ENCODE peak calls at places on chromosomes 1 and 21, in four cellular contexts. K, U, Y and Q are unnamed samples. For H3K4me1, the result is how much of the 10 kb centered on the place peaks cover.

GRCh38 chr1:170461362-170461761 is 70.6 kb upstream of the GORAB start:
- DNase-seq in K (no peak), U (no peak), Y (no peak), Q (no peak)

GRCh38 chr21:43333301-43334062 is 93.4 kb downstream of the SIK1 start:
- DNase-seq in K (peak), U (no peak), Y (peak), Q (no peak)

GRCh38 chr1:53271446-53272090 is 33.2 kb upstream of the MAGOH start:
- DNase-seq in K (no peak), U (no peak), Y (no peak), Q (no peak)

GRCh38 chr1:10623391-10624145 is 148.8 kb downstream of the PEX14 start:
- DNase-seq in K (no peak), U (no peak), Y (no peak), Q (no peak)

GRCh38 chr1:41275831-41276230 is 33.7 kb upstream of the SCMH1 start:
- DNase-seq in K (no peak), U (no peak), Y (no peak), Q (no peak)

GRCh38 chr1:226526801-226527595 is 21.6 kb upstream of the STUM start:
- DNase-seq in K (peak), U (peak), Y (no peak), Q (peak)

GRCh38 chr1:232884262-232884661 is 66.1 kb upstream of the NTPCR start:
- DNase-seq in K (no peak), U (no peak), Y (no peak), Q (no peak)

GRCh38 chr1:208944981-208945451 is 638.5 kb upstream of the CAMK1G start:
- DNase-seq in K (no peak), U (no peak), Y (no peak), Q (no peak)

GRCh38 chr1:93080424-93080823 is 1.3 kb downstream of the MTF2 start:
- DNase-seq in K (peak), U (peak), Y (no peak), Q (no peak)

GRCh38 chr21:43657355-43658093 is 1.8 kb downstream of the HSF2BP start:
- DNase-seq in K (no peak), U (no peak), Y (no peak), Q (no peak)

GRCh38 chr1:40868051-40868723 is 6.0 kb upstream of the CITED4 start:
- DNase-seq in K (peak), U (no peak), Y (no peak), Q (no peak)

GRCh38 chr1:38018864-38019343 is 6.4 kb downstream of the UTP11 start:
- DNase-seq in K (no peak), U (no peak), Y (no peak), Q (no peak)

GRCh38 chr1:192807968-192808587 is 761 bp upstream of the RGS2 start:
- DNase-seq in K (peak), U (no peak), Y (no peak), Q (no peak)

GRCh38 chr1:42142894-42143675 is 10.1 kb upstream of the GUCA2B start:
- DNase-seq in K (no peak), U (no peak), Y (no peak), Q (no peak)

GRCh38 chr1:64471218-64471719 is 1.3 kb downstream of the CACHD1 start:
- DNase-seq in K (no peak), U (peak), Y (no peak), Q (peak)

GRCh38 chr1:56301791-56302190 is 277.6 kb downstream of the PLPP3 start:
- DNase-seq in K (peak), U (no peak), Y (no peak), Q (no peak)

GRCh38 chr1:233439721-233440120 is 112.2 kb downstream of the MAP3K21 start:
- DNase-seq in K (no peak), U (no peak), Y (no peak), Q (no peak)

GRCh38 chr1:228022571-228023293 is 15.9 kb downstream of the WNT3A start:
- DNase-seq in K (no peak), U (no peak), Y (no peak), Q (peak)

GRCh38 chr1:26533951-26534514 is 4.5 kb downstream of the RPS6KA1 start:
- DNase-seq in K (no peak), U (peak), Y (no peak), Q (no peak)

GRCh38 chr1:30232288-30232899 is 491.0 kb downstream of the MATN1 start:
- DNase-seq in K (peak), U (no peak), Y (no peak), Q (no peak)

GRCh38 chr1:165828103-165828558 is 717 bp downstream of the UCK2 start:
- DNase-seq in K (peak), U (peak), Y (no peak), Q (peak)

GRCh38 chr1:4133541-4133940 is 233.5 kb upstream of the C1orf174 start:
- DNase-seq in K (no peak), U (no peak), Y (no peak), Q (no peak)

GRCh38 chr1:225746361-225747179 is 31.1 kb upstream of the SRP9 start:
- DNase-seq in K (peak), U (no peak), Y (peak), Q (peak)

GRCh38 chr1:214031267-214031650 is 43.5 kb downstream of the PROX1 start:
- DNase-seq in K (no peak), U (no peak), Y (no peak), Q (no peak)

GRCh38 chr21:33668180-33668579 is 25.9 kb downstream of the ITSN1 start:
- DNase-seq in K (no peak), U (no peak), Y (no peak), Q (no peak)

GRCh38 chr1:84146375-84147032 is 2.4 kb downstream of the PRKACB start:
- DNase-seq in K (peak), U (no peak), Y (no peak), Q (no peak)

DNA sequence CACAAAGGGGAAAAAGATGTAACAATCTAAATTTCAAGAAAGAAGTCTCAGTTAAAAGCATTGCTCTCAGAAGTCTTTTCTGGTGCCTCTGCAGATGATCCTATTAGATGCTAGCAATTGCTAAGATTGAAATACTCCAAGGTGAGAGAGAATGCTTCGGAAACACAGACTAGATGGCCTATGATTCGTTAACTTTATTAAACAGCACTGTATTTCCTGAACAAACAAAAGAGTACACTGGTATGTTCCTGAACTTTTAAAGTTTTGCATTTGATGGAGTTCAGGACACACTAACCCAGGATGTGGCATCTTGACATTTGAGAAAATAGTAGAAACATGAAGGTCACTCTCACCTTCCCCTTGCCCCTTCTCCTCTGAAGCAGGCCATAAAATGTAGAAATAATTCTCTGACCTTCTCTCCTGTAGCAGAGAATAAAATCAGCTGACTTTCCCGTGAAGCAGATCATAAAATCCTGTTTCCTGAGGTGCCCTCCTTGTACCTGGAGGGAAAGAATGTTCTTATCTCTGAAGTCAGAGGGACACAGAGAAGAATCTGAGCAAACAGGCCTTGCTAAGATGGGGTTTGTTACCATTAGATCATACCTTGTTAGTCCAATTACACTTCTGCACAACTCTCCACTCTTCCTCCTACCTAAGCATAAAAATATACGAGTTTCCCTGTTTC is 142.9 kb upstream of the USP25 start:
- DNase-seq in K (no peak), U (no peak), Y (no peak), Q (no peak)
- H3K4me1 ChIP-seq in K (under half), U (under half), Y (under half), Q (under half)

GRCh38 chr1:31939484-31940329 is 1.5 kb upstream of the PTP4A2 start:
- DNase-seq in K (peak), U (peak), Y (peak), Q (peak)
- TF ChIP-seq CTCF in K (peak), U (peak), Y (peak), Q (peak)

GRCh38 chr1:17494114-17494729 is 45.3 kb upstream of the ARHGEF10L start:
- DNase-seq in K (peak), U (peak), Y (peak), Q (peak)
- TF ChIP-seq EP300 in K (no peak), U (no peak), Y (no peak), Q (no peak)

GRCh38 chr1:234638832-234639799 is 29.1 kb upstream of the IRF2BP2 start:
- DNase-seq in K (peak), U (no peak), Y (no peak), Q (no peak)
- H3K4me1 ChIP-seq in K (half or more), U (under half), Y (under half), Q (under half)

DNA sequence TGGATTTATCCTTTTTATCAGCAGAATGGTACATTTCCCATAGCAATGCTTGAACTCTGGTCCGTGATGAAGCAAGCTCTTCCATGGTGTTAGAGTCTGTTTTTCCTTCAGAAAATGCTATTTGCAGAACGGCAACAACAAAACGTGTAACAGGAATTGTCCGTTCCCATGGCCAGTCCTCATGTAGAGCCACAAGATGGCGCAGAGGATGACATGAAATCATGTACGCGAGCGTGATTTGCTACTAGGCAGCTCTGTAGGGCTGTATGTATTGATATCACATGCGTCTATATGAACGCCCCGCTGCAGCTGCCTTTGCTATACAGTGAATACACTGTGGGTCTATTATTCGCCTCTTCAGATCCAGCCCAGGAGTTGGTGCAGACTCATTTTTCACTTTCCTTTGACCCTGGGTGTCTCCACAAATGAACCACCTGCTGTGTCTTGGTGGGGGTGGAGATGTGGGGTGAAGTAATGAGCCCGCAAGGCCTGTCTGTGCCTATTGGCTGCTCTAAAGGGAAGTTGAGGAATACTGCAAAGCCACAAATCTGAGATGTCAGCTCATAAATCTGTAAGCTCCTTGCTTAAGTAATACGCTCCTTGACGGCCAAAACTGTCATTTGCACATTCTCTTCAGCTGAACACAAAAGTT is 361.5 kb downstream of the KIF26B start:
- DNase-seq in K (peak), U (no peak), Y (no peak), Q (no peak)
- TF ChIP-seq CTCF in K (peak), U (no peak), Y (no peak), Q (no peak)

DNA sequence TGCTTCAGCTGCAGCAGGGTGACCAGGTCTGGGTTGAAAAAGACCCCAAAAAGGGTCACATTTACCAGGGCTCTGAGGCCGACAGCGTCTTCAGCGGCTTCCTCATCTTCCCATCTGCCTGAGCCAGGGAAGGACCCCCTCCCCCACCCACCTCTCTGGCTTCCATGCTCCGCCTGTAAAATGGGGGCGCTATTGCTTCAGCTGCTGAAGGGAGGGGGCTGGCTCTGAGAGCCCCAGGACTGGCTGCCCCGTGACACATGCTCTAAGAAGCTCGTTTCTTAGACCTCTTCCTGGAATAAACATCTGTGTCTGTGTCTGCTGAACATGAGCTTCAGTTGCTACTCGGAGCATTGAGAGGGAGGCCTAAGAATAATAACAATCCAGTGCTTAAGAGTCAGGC is 2.9 kb downstream of the C1QA start:
- DNase-seq in K (peak), U (no peak), Y (no peak), Q (peak)
- TF ChIP-seq EP300 in K (no peak), U (no peak), Y (no peak), Q (no peak)